ENCODE peak calls at places on chromosomes 4 and X, in six cellular contexts. E is AG09319; U is CD8-positive, alpha-beta memory T cell; C is stimulated activated CD8-positive, alpha-beta memory T cell treated with anti-CD3 and anti-CD28 coated beads, Interleukin-4, amount 100 ng/mL, for 24 hours; O is GM13977; W is T-helper 1 cell. A is an unnamed sample.

GRCh38 chrX:100673397-100673953 is 29.5 kb downstream of the SRPX2 start:
- DNase-seq in E (no peak), U (no peak), C (no peak), O (no peak), W (no peak), A (peak)

GRCh38 chrX:133921764-133922389 is 63.5 kb downstream of the GPC3 start:
- DNase-seq in E (no peak), U (no peak), C (peak), O (peak), W (peak), A (no peak)

GRCh38 chrX:13197961-13198761 is 121.7 kb downstream of the ATXN3L start:
- DNase-seq in E (no peak), U (no peak), C (no peak), O (no peak), W (no peak), A (no peak)

GRCh38 chrX:88604433-88605221 is 142.4 kb upstream of the CPXCR1 start:
- DNase-seq in E (no peak), U (no peak), C (no peak), O (no peak), W (no peak), A (no peak)

GRCh38 chr4:1784789-1785591 is 8.1 kb upstream of the FGFR3 start:
- DNase-seq in E (no peak), U (no peak), C (no peak), O (no peak), W (no peak), A (no peak)

GRCh38 chr4:98939892-98940298 is 11.0 kb upstream of the EIF4E start:
- DNase-seq in E (no peak), U (peak), C (no peak), O (no peak), W (no peak), A (peak)

GRCh38 chr4:40731792-40732245 is 17.9 kb upstream of the NSUN7 start:
- DNase-seq in E (no peak), U (no peak), C (no peak), O (no peak), W (peak), A (no peak)

GRCh38 chrX:30653415-30654131 is at the start of gene GK:
- DNase-seq in E (no peak), U (no peak), C (peak), O (no peak), W (no peak), A (no peak)

GRCh38 chrX:85112270-85112669 is 108.6 kb downstream of the APOOL start:
- DNase-seq in E (no peak), U (no peak), C (no peak), O (no peak), W (no peak), A (no peak)

GRCh38 chr4:4506961-4507360 is 34.9 kb downstream of the STX18 start:
- DNase-seq in E (no peak), U (no peak), C (no peak), O (no peak), W (no peak), A (no peak)

GRCh38 chr4:8537041-8537461 is 43.1 kb upstream of the GPR78 start:
- DNase-seq in E (peak), U (no peak), C (no peak), O (no peak), W (no peak), A (peak)

GRCh38 chr4:105994061-105994460 is 98.8 kb downstream of the NPNT start:
- DNase-seq in E (no peak), U (no peak), C (no peak), O (no peak), W (no peak), A (no peak)

GRCh38 chr4:4693258-4693657 is 151.4 kb upstream of the STX18 start:
- DNase-seq in E (no peak), U (no peak), C (no peak), O (peak), W (peak), A (no peak)

GRCh38 chr4:89299153-89299789 is 8.3 kb downstream of the GPRIN3 start:
- DNase-seq in E (no peak), U (no peak), C (no peak), O (no peak), W (peak), A (no peak)

GRCh38 chr4:145375416-145375815 is 106.2 kb upstream of the SMAD1 start:
- DNase-seq in E (no peak), U (no peak), C (no peak), O (no peak), W (no peak), A (no peak)

GRCh38 chr4:123790681-123791080 is 394.1 kb downstream of the SPRY1 start:
- DNase-seq in E (no peak), U (no peak), C (no peak), O (no peak), W (no peak), A (no peak)

GRCh38 chr4:1594871-1595788 is 89.0 kb downstream of the FAM53A start:
- DNase-seq in E (no peak), U (no peak), C (no peak), O (no peak), W (no peak), A (no peak)

GRCh38 chrX:153829799-153830631 is at the start of gene PDZD4:
- DNase-seq in E (no peak), U (peak), C (no peak), O (peak), W (no peak), A (no peak)

GRCh38 chr4:14375816-14376215 is 626.5 kb upstream of the CPEB2 start:
- DNase-seq in E (no peak), U (no peak), C (no peak), O (no peak), W (no peak), A (no peak)

GRCh38 chr4:76745264-76745663 is 152.7 kb downstream of the SOWAHB start:
- DNase-seq in E (no peak), U (no peak), C (no peak), O (no peak), W (no peak), A (no peak)

GRCh38 chrX:129759576-129760061 is 20.1 kb upstream of the SASH3 start:
- DNase-seq in E (peak), U (peak), C (no peak), O (no peak), W (peak), A (peak)

GRCh38 chrX:153871946-153872878 is 13.8 kb downstream of the L1CAM start:
- DNase-seq in E (no peak), U (no peak), C (no peak), O (peak), W (no peak), A (no peak)

GRCh38 chr4:75180217-75180616 is 247.3 kb downstream of the PARM1 start:
- DNase-seq in E (no peak), U (no peak), C (no peak), O (no peak), W (no peak), A (no peak)

GRCh38 chr4:4781936-4782754 is 77.3 kb upstream of the MSX1 start:
- DNase-seq in E (peak), U (no peak), C (no peak), O (no peak), W (no peak), A (peak)

GRCh38 chr4:123892997-123893745 is 496.6 kb downstream of the SPRY1 start:
- DNase-seq in E (peak), U (no peak), C (no peak), O (no peak), W (no peak), A (no peak)

GRCh38 chrX:15269120-15269519 is 763 bp downstream of the ASB9 start:
- DNase-seq in E (no peak), U (no peak), C (no peak), O (no peak), W (no peak), A (no peak)

GRCh38 chrX:123206222-123206621 is 22.1 kb downstream of the GRIA3 start:
- DNase-seq in E (no peak), U (no peak), C (no peak), O (no peak), W (no peak), A (no peak)

GRCh38 chrX:103733017-103733416 is 22.3 kb downstream of the TMEM31 start:
- DNase-seq in E (no peak), U (no peak), C (no peak), O (no peak), W (no peak), A (no peak)

GRCh38 chr4:88792821-88793220 is 95.2 kb upstream of the NAP1L5 start:
- DNase-seq in E (no peak), U (no peak), C (no peak), O (no peak), W (no peak), A (no peak)

GRCh38 chr4:85187106-85187505 is 220.6 kb upstream of the WDFY3 start:
- DNase-seq in E (no peak), U (no peak), C (no peak), O (no peak), W (no peak), A (no peak)

GRCh38 chr4:54063737-54064316 is 578 bp downstream of the CHIC2 start:
- DNase-seq in E (no peak), U (peak), C (peak), O (peak), W (peak), A (no peak)

GRCh38 chr4:55172694-55173287 is 47.4 kb upstream of the KDR start:
- DNase-seq in E (no peak), U (no peak), C (no peak), O (no peak), W (no peak), A (no peak)

GRCh38 chrX:40143001-40143400 is 45.2 kb upstream of the BCOR start:
- DNase-seq in E (no peak), U (no peak), C (no peak), O (no peak), W (no peak), A (no peak)

GRCh38 chr4:16120720-16121119 is 36.9 kb upstream of the PROM1 start:
- DNase-seq in E (no peak), U (no peak), C (no peak), O (no peak), W (peak), A (no peak)

GRCh38 chr4:6402566-6403399 is 69.6 kb downstream of the PPP2R2C start:
- DNase-seq in E (no peak), U (no peak), C (no peak), O (no peak), W (no peak), A (no peak)

GRCh38 chr4:41067369-41067768 is 147.0 kb downstream of the APBB2 start:
- DNase-seq in E (no peak), U (no peak), C (no peak), O (no peak), W (no peak), A (no peak)

GRCh38 chr4:89640620-89641366 is 196.2 kb downstream of the SNCA start:
- DNase-seq in E (peak), U (no peak), C (no peak), O (no peak), W (no peak), A (peak)

GRCh38 chr4:11765849-11766453 is 337.3 kb upstream of the HS3ST1 start:
- DNase-seq in E (no peak), U (no peak), C (no peak), O (peak), W (peak), A (no peak)

GRCh38 chr4:141768954-141769353 is 132.6 kb downstream of the IL15 start:
- DNase-seq in E (peak), U (no peak), C (no peak), O (no peak), W (no peak), A (peak)